ENCODE peak calls at places on chromosomes 6 and 20, in ten cellular contexts. E, T, V, Z, X, W, L, N, Q and K are unnamed samples.

GRCh38 chr20:45835230-45836224 is 1.9 kb downstream of the SNX21 start:
- DNase-seq in E (no peak), T (no peak), V (no peak), Z (peak), X (no peak), W (no peak), L (peak), N (no peak), Q (no peak), K (no peak)

GRCh38 chr6:41715779-41716515 is 19.5 kb downstream of the TFEB start:
- DNase-seq in E (no peak), T (no peak), V (no peak), Z (no peak), X (no peak), W (no peak), L (no peak), N (peak), Q (no peak), K (no peak)

GRCh38 chr6:21199246-21199645 is 394.3 kb upstream of the SOX4 start:
- DNase-seq in E (no peak), T (peak), V (no peak), Z (no peak), X (no peak), W (no peak), L (no peak), N (no peak), Q (no peak), K (no peak)

GRCh38 chr20:18721716-18722115 is 91.9 kb upstream of the SCP2D1 start:
- DNase-seq in E (no peak), T (no peak), V (no peak), Z (no peak), X (no peak), W (no peak), L (no peak), N (no peak), Q (no peak), K (no peak)

GRCh38 chr20:36408219-36408618 is 102.1 kb downstream of the DLGAP4 start:
- DNase-seq in E (no peak), T (no peak), V (no peak), Z (peak), X (no peak), W (no peak), L (peak), N (no peak), Q (no peak), K (no peak)

GRCh38 chr20:35953411-35954199 is 697 bp downstream of the SCAND1 start:
- DNase-seq in E (peak), T (peak), V (peak), Z (peak), X (peak), W (peak), L (peak), N (peak), Q (peak), K (peak)

GRCh38 chr20:53078761-53079482 is 106.8 kb downstream of the TSHZ2 start:
- DNase-seq in E (no peak), T (no peak), V (no peak), Z (no peak), X (no peak), W (no peak), L (no peak), N (no peak), Q (no peak), K (no peak)

GRCh38 chr6:136344420-136344819 is 54.8 kb upstream of the BCLAF1 start:
- DNase-seq in E (no peak), T (no peak), V (no peak), Z (peak), X (no peak), W (no peak), L (peak), N (no peak), Q (no peak), K (no peak)

GRCh38 chr6:14542670-14543366 is 425.2 kb downstream of the CD83 start:
- DNase-seq in E (no peak), T (no peak), V (no peak), Z (peak), X (no peak), W (peak), L (peak), N (peak), Q (peak), K (peak)

GRCh38 chr20:44720994-44721784 is 6.0 kb downstream of the CCN5 start:
- DNase-seq in E (no peak), T (no peak), V (no peak), Z (peak), X (no peak), W (no peak), L (peak), N (no peak), Q (no peak), K (no peak)

GRCh38 chr20:50304883-50305635 is 114.4 kb downstream of the CEBPB start:
- DNase-seq in E (peak), T (no peak), V (no peak), Z (peak), X (no peak), W (no peak), L (peak), N (no peak), Q (no peak), K (no peak)

GRCh38 chr20:56833427-56833826 is 204.3 kb downstream of the TFAP2C start:
- DNase-seq in E (no peak), T (no peak), V (no peak), Z (no peak), X (no peak), W (no peak), L (no peak), N (peak), Q (no peak), K (no peak)

GRCh38 chr20:62644044-62644795 is 1.9 kb downstream of the SLCO4A1 start:
- DNase-seq in E (peak), T (no peak), V (no peak), Z (no peak), X (no peak), W (no peak), L (no peak), N (no peak), Q (no peak), K (no peak)

GRCh38 chr6:56437171-56437900 is 190.0 kb upstream of the COL21A1 start:
- DNase-seq in E (no peak), T (no peak), V (no peak), Z (no peak), X (no peak), W (no peak), L (no peak), N (no peak), Q (no peak), K (no peak)

GRCh38 chr6:5866547-5867051 is 140.1 kb downstream of the NRN1 start:
- DNase-seq in E (no peak), T (no peak), V (no peak), Z (peak), X (no peak), W (no peak), L (peak), N (peak), Q (no peak), K (no peak)

GRCh38 chr6:139257821-139258398 is 33.9 kb downstream of the TXLNB start:
- DNase-seq in E (no peak), T (no peak), V (no peak), Z (no peak), X (no peak), W (no peak), L (no peak), N (no peak), Q (peak), K (no peak)

GRCh38 chr20:50380697-50381040 is 129.5 kb upstream of the PTPN1 start:
- DNase-seq in E (no peak), T (no peak), V (no peak), Z (peak), X (no peak), W (no peak), L (peak), N (peak), Q (no peak), K (no peak)

GRCh38 chr6:54621285-54621684 is 225.3 kb upstream of the FAM83B start:
- DNase-seq in E (no peak), T (no peak), V (peak), Z (peak), X (no peak), W (no peak), L (no peak), N (no peak), Q (no peak), K (no peak)

GRCh38 chr6:165096209-165096608 is 213.2 kb downstream of the C6orf118 start:
- DNase-seq in E (no peak), T (no peak), V (no peak), Z (no peak), X (no peak), W (no peak), L (no peak), N (no peak), Q (no peak), K (no peak)

GRCh38 chr6:165096868-165097267 is 212.5 kb downstream of the C6orf118 start:
- DNase-seq in E (no peak), T (no peak), V (no peak), Z (no peak), X (no peak), W (no peak), L (no peak), N (no peak), Q (no peak), K (no peak)

GRCh38 chr6:165092881-165093595 is 216.4 kb downstream of the C6orf118 start:
- DNase-seq in E (no peak), T (no peak), V (no peak), Z (no peak), X (no peak), W (no peak), L (no peak), N (no peak), Q (no peak), K (no peak)

DNA sequence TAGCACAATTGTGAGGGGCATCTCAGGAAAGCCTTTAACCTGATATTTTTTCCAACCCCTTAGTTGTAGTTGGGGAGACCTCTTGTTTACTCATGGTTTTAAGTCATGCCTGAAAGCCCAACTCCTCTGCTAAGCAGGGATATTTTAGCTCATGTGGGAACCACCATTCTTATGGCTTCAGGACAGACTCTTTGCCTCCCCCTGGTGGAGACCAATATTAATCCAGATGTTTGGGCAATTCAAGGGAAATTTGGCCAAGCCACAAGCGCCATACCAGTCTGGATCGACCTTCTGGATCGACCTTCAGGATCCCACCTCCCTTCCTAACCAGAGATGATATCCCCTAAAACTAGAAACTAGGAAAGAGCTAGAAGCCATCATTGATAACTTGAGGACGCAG is 211.2 kb downstream of the C6orf118 start:
- DNase-seq in E (no peak), T (peak), V (peak), Z (peak), X (no peak), W (no peak), L (no peak), N (peak), Q (no peak), K (no peak)
- TF ChIP-seq CTCF in E (no peak), T (peak), V (peak), Z (peak), X (no peak), W (peak), L (no peak), N (peak), Q (no peak), K (no peak)

GRCh38 chr6:35178932-35179832 is 34.6 kb upstream of the SCUBE3 start:
- DNase-seq in E (no peak), T (no peak), V (peak), Z (no peak), X (no peak), W (peak), L (no peak), N (peak), Q (no peak), K (no peak)
- TF ChIP-seq CTCF in E (no peak), T (no peak), V (no peak), Z (no peak), X (no peak), W (peak), L (no peak), N (peak), Q (no peak), K (no peak)

DNA sequence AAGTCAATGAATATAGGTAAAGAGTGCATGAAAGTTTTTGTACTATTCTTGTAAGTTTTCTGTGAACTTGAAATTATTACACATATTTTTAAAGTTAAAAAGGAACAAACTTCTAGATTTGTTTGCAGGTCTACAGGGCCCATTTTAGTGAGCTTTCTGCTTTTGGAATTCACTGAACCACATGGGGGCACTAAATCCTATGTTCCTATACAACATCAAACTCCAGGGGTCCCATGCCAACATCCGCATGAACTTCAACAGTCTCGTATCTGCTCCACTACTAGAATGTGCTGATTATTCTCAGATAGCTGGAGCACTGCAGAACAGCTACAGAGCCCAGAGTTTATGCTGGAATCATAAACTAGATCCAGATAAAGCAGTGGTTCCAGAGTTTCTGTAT is 347.9 kb upstream of the SPTLC3 start:
- DNase-seq in E (no peak), T (peak), V (peak), Z (no peak), X (no peak), W (no peak), L (no peak), N (no peak), Q (no peak), K (no peak)
- TF ChIP-seq CTCF in E (no peak), T (peak), V (peak), Z (no peak), X (no peak), W (no peak), L (no peak), N (peak), Q (no peak), K (no peak)

GRCh38 chr20:14191559-14191958 is 145.9 kb downstream of the FLRT3 start:
- DNase-seq in E (no peak), T (no peak), V (no peak), Z (no peak), X (no peak), W (no peak), L (no peak), N (no peak), Q (no peak), K (no peak)

GRCh38 chr20:14193885-14194284 is 143.5 kb downstream of the FLRT3 start:
- DNase-seq in E (no peak), T (no peak), V (no peak), Z (peak), X (no peak), W (no peak), L (no peak), N (no peak), Q (no peak), K (no peak)

GRCh38 chr20:14193443-14193842 is 144.0 kb downstream of the FLRT3 start:
- DNase-seq in E (no peak), T (no peak), V (no peak), Z (no peak), X (no peak), W (no peak), L (no peak), N (no peak), Q (no peak), K (no peak)

DNA sequence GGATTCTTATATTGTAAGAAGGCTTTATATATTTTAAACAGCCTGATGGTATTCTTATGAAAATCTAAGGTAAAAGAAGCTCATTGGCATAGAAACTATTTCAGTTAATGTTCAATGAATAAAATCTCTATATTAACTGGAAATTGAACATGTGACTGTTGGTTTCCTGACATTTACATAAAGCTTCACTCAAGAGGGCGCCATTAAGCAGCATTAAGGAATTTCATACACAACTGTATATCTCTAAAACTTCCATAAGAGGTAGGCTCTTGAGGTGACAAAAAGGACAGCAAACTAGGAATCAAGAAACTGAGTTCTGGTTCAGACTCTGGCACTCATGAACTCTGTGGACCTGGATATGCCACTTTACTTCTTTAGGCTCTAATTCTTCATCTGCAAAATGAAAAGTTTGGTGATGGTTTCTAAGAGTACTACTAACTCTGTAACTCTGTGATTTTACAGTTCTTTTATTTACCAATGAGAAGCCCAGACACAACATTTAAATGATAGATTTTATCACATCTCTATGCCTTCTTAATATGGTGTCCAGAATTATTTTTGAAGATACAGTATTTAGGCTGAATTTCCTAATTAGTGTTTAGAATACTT is 147.5 kb downstream of the FLRT3 start:
- DNase-seq in E (no peak), T (no peak), V (no peak), Z (peak), X (no peak), W (no peak), L (peak), N (peak), Q (no peak), K (no peak)
- TF ChIP-seq CTCF in E (peak), T (peak), V (no peak), Z (peak), X (no peak), W (peak), L (peak), N (peak), Q (no peak), K (no peak)